ENCODE peak calls at places on chromosome 5, in seven cellular contexts. A is SHP77 treated with DMSO at 0.1 percent for 48 hours; O is CD8-positive, alpha-beta T cell; S is hypothalamus; Q is midbrain; B is iPS-NIHi11; I is kidney. F is an unnamed sample.

GRCh38 chr5:37776826-37777225 is 63.0 kb downstream of the GDNF start:
- DNase-seq in Q (no peak), O (no peak), B (no peak), I (no peak), A (no peak), S (no peak), F (no peak)

GRCh38 chr5:76542887-76543690 is 80.1 kb downstream of the F2RL2 start:
- DNase-seq in Q (no peak), B (no peak), S (no peak), O (peak), A (no peak), I (peak), F (no peak)

GRCh38 chr5:53994148-53994547 is 316.2 kb downstream of the ARL15 start:
- DNase-seq in I (no peak), B (no peak), S (no peak), A (no peak), Q (no peak), O (no peak), F (no peak)

GRCh38 chr5:68522863-68523262 is 307.3 kb downstream of the PIK3R1 start:
- DNase-seq in O (no peak), B (no peak), S (no peak), A (no peak), Q (no peak), I (peak), F (no peak)

GRCh38 chr5:45639038-45639437 is 57.1 kb downstream of the HCN1 start:
- DNase-seq in S (no peak), O (no peak), B (peak), Q (no peak), A (peak), I (no peak), F (no peak)

GRCh38 chr5:153546566-153546965 is 56.1 kb downstream of the GRIA1 start:
- DNase-seq in Q (no peak), S (no peak), B (no peak), I (no peak), A (no peak), O (no peak), F (no peak)

GRCh38 chr5:107303163-107303562 is 367.6 kb downstream of the EFNA5 start:
- DNase-seq in A (no peak), Q (no peak), S (no peak), B (no peak), O (no peak), I (no peak), F (no peak)

GRCh38 chr5:102927007-102927406 is 171.9 kb downstream of the PAM start:
- DNase-seq in B (no peak), O (no peak), A (no peak), S (no peak), I (no peak), Q (no peak), F (no peak)

GRCh38 chr5:60814498-60814897 is 29.6 kb downstream of the ELOVL7 start:
- DNase-seq in A (no peak), Q (no peak), O (no peak), S (no peak), I (no peak), B (no peak), F (no peak)

GRCh38 chr5:138748630-138749081 is 4.6 kb upstream of the CTNNA1 start:
- DNase-seq in B (no peak), Q (no peak), I (no peak), S (no peak), O (no peak), A (no peak), F (no peak)